ENCODE peak calls at places on chromosomes 11 and 22, in seven cellular contexts. E, Z, U, C, M, X and K are unnamed samples. For H3K36me3, the result is how much of the 10 kb centered on the place peaks cover.

GRCh38 chr11:116689413-116690127 is 83.2 kb downstream of the BUD13 start:
- DNase-seq in E (no peak), M (no peak), U (no peak), C (no peak), Z (no peak), X (no peak), K (peak)

GRCh38 chr11:24295360-24295759 is 201.5 kb upstream of the LUZP2 start:
- DNase-seq in M (no peak), C (no peak), U (no peak), Z (no peak), X (no peak), E (no peak), K (no peak)

GRCh38 chr22:50537765-50538164 is 7.9 kb upstream of the KLHDC7B start:
- DNase-seq in M (no peak), Z (no peak), X (no peak), U (no peak), E (peak), C (no peak), K (no peak)

GRCh38 chr11:75495749-75496641 is 29.7 kb downstream of the GDPD5 start:
- DNase-seq in X (no peak), E (peak), U (no peak), C (no peak), M (no peak), Z (no peak), K (no peak)

GRCh38 chr11:46827995-46828394 is 18.1 kb downstream of the CKAP5 start:
- DNase-seq in C (no peak), E (no peak), Z (no peak), U (no peak), M (no peak), X (no peak), K (no peak)

GRCh38 chr11:36034572-36035331 is 90.9 kb downstream of the LDLRAD3 start:
- DNase-seq in U (peak), E (peak), X (peak), M (no peak), C (no peak), Z (no peak), K (no peak)

GRCh38 chr22:25067851-25068421 is 115.4 kb downstream of the KIAA1671 start:
- DNase-seq in E (peak), C (no peak), U (no peak), M (no peak), Z (peak), X (no peak), K (no peak)

GRCh38 chr22:50232481-50233151 is 12.2 kb downstream of the TUBGCP6 start:
- DNase-seq in Z (no peak), U (no peak), M (no peak), C (no peak), X (no peak), E (no peak), K (no peak)

GRCh38 chr11:296206-296975 is 2.9 kb downstream of the IFITM5 start:
- DNase-seq in Z (peak), X (no peak), C (no peak), U (no peak), E (no peak), M (no peak), K (no peak)

GRCh38 chr11:69636870-69637600 is 3.9 kb upstream of the CCND1 start:
- DNase-seq in U (no peak), Z (no peak), E (no peak), X (no peak), C (no peak), M (no peak), K (no peak)
- H3K4me3 ChIP-seq in U (peak), Z (peak), E (no peak), X (peak), C (peak), M (peak), K (peak)

GRCh38 chr11:87374206-87374793 is 336.6 kb downstream of the TMEM135 start:
- DNase-seq in C (no peak), M (no peak), Z (no peak), E (no peak), U (no peak), X (peak), K (no peak)
- TF ChIP-seq CTCF in C (no peak), M (no peak), Z (no peak), E (no peak), U (no peak), X (no peak), K (no peak)

GRCh38 chr22:35431483-35432205 is 31.7 kb downstream of the MCM5 start:
- DNase-seq in C (no peak), E (no peak), Z (no peak), X (no peak), U (no peak), M (no peak), K (no peak)

GRCh38 chr22:35434061-35434750 is 34.3 kb downstream of the MCM5 start:
- DNase-seq in U (no peak), X (no peak), Z (no peak), M (no peak), E (no peak), C (no peak), K (no peak)

GRCh38 chr22:35432226-35432905 is 32.4 kb downstream of the MCM5 start:
- DNase-seq in C (no peak), X (no peak), M (no peak), E (no peak), Z (no peak), U (no peak), K (no peak)

GRCh38 chr22:35426801-35427140 is 26.8 kb downstream of the MCM5 start:
- DNase-seq in E (no peak), M (no peak), Z (no peak), U (no peak), C (no peak), X (no peak), K (no peak)

DNA sequence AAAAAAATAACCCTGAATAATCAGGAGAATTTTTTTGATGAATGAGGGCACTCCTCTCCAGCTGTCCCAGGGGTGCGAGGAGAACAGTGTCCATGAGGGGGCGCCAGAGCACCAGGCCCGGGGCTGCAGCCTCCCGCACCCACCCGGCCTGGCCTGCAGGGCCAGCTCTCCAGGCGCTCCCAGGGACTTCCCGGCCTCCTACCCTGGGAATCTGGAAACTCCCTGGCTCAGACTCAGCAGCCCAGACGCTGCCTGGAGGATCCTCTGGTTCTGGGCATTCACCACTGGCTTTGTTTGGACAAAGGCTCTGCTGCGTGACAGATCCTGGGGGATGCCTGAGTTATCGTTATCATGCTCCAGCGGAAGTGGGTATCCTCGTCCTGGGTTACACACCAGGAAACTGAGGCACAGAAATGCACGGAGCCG is 31.0 kb downstream of the MCM5 start:
- DNase-seq in M (peak), U (peak), C (peak), Z (peak), X (peak), E (peak), K (peak)
- H3K36me3 ChIP-seq in M (half or more), U (under half), C (under half), Z (under half), X (under half), E (under half), K (under half)

GRCh38 chr11:66112640-66113098 is 42.6 kb downstream of the PACS1 start:
- DNase-seq in Z (no peak), E (no peak), M (peak), U (no peak), C (no peak), X (peak), K (peak)

GRCh38 chr11:66112041-66112491 is 42.0 kb downstream of the PACS1 start:
- DNase-seq in Z (no peak), E (no peak), U (no peak), C (no peak), M (no peak), X (no peak), K (no peak)

GRCh38 chr11:66111158-66111557 is 41.1 kb downstream of the PACS1 start:
- DNase-seq in M (no peak), U (no peak), X (no peak), C (no peak), E (no peak), Z (no peak), K (no peak)

GRCh38 chr11:66115638-66116410 is 45.8 kb downstream of the PACS1 start:
- DNase-seq in M (peak), E (no peak), X (no peak), U (no peak), Z (no peak), C (no peak), K (no peak)

GRCh38 chr11:66113132-66113856 is 43.2 kb downstream of the PACS1 start:
- DNase-seq in U (peak), E (no peak), M (peak), X (peak), Z (no peak), C (no peak), K (no peak)
- H3K4me3 ChIP-seq in U (no peak), E (no peak), M (no peak), X (no peak), Z (no peak), C (no peak), K (no peak)

DNA sequence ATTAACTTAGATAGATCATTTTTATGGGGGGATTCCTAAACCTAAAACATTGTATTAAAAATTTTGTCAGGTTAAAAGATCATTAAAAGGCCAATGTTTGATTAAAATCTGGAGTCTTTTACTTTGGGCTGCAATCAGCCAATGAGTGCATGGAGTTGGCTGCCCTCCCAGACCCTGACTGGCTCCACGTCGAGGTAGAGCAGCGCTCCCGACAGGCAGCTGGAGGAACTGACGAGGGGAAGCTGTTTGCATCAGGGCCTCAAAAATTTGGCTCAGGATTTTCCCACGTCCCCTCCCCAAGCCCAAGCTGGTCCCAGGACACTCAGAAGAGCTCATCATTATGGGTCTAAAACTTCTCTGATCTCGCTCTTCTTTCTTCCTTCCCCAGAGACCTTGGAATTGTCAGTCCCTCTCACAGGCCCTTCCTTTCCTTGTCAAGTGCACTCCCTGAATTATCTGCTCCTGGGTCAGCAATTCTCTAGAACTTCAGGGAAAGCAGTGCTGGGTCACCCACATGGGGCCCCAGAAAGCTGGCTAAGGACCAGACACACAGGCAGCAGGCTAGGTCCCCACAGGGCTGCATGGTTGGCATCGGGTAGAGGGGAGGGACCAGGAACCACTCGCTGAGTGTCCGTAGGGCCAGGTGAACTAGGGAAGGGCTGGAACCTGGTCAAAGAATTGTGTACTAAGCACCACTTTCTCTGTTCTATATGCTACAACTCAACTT is 119.6 kb upstream of the IGLL5 start:
- DNase-seq in Z (no peak), E (no peak), C (no peak), U (no peak), X (no peak), M (no peak), K (peak)
- TF ChIP-seq CTCF in Z (no peak), E (no peak), C (no peak), U (no peak), X (no peak), M (peak), K (no peak)

GRCh38 chr11:3736816-3737215 is 60.5 kb downstream of the NUP98 start:
- DNase-seq in U (no peak), Z (no peak), E (no peak), X (no peak), C (no peak), M (no peak), K (no peak)

GRCh38 chr11:3738723-3739122 is 58.6 kb downstream of the NUP98 start:
- DNase-seq in X (no peak), Z (no peak), C (no peak), M (no peak), U (no peak), E (no peak), K (no peak)

GRCh38 chr11:3735827-3736226 is 61.5 kb downstream of the NUP98 start:
- DNase-seq in X (no peak), E (no peak), Z (no peak), U (no peak), C (no peak), M (no peak), K (no peak)

GRCh38 chr11:3738241-3738640 is 59.1 kb downstream of the NUP98 start:
- DNase-seq in M (no peak), Z (no peak), E (no peak), U (no peak), C (no peak), X (no peak), K (no peak)

DNA sequence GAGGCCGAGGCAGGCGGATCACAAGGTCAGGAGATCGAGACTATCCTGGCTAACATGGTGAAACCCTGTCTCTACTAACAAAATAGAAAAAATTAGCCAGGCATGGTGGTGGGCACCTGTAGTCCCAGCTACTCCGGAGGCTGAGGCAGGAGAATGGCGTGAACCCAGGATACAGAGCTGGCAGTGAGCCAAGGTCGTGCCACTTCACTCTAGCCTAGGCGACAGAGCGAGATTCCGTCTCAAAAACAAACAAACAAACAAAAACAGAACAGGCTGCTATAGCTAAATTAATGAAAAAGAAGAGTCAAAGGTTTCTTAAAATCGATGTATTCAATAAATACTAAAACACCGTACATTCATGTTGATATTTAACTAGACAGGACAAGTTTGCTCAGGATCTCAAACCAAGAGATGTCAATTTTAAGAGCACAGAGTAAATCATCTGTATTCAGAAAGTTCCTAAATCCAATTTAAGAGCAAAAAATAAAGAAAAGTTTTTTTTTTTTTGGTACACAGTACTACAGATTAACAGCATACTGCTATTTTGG is 59.9 kb downstream of the NUP98 start:
- DNase-seq in Z (no peak), C (no peak), M (no peak), E (no peak), U (no peak), X (no peak), K (no peak)
- H3K36me3 ChIP-seq in Z (under half), C (under half), M (under half), E (under half), U (under half), X (under half), K (half or more)

GRCh38 chr11:118876261-118876660 is 7.4 kb upstream of the CXCR5 start:
- DNase-seq in E (no peak), X (no peak), Z (no peak), U (no peak), M (no peak), C (no peak), K (no peak)
- H3K4me3 ChIP-seq in E (no peak), X (no peak), Z (no peak), U (no peak), M (no peak), C (no peak), K (no peak)